ENCODE peak calls at places on chromosomes 2 and 18, in nine cellular contexts. E is endothelial cell of umbilical vein, I is PC-3, L is neuronal stem cell, P is IMR-90, S is hepatocyte, G is H9, W is SK-N-SH, Q is OCI-LY7. B is an unnamed sample. For H3K4me1, the result is how much of the 10 kb centered on the place peaks cover.

GRCh38 chr2:204967199-204967995 is 422.1 kb downstream of the PARD3B start:
- DNase-seq in L (no peak), E (peak), Q (no peak), G (no peak), P (no peak), S (no peak), W (peak), I (no peak), B (no peak)

GRCh38 chr2:235527806-235528480 is 34.1 kb downstream of the AGAP1 start:
- DNase-seq in E (no peak), G (no peak), I (peak), L (no peak), P (peak), S (no peak), Q (no peak), W (no peak), B (no peak)

GRCh38 chr2:554444-554843 is 122.8 kb downstream of the TMEM18 start:
- DNase-seq in Q (no peak), L (no peak), G (no peak), I (no peak), P (no peak), E (no peak), W (peak), S (no peak), B (no peak)

GRCh38 chr18:69626643-69627242 is 226.1 kb downstream of the DOK6 start:
- DNase-seq in I (no peak), Q (no peak), P (peak), W (no peak), E (no peak), G (no peak), S (no peak), L (no peak), B (no peak)

GRCh38 chr2:3007135-3007534 is 370.5 kb downstream of the EIPR1 start:
- DNase-seq in I (no peak), E (no peak), S (no peak), P (no peak), G (no peak), W (no peak), L (no peak), Q (no peak), B (no peak)

GRCh38 chr18:59140287-59140885 is 702 bp downstream of the SEC11C start:
- DNase-seq in P (peak), S (peak), G (peak), W (no peak), L (peak), E (peak), Q (no peak), I (peak), B (peak)

GRCh38 chr2:100453853-100454252 is 16.4 kb upstream of the NMS start:
- DNase-seq in S (no peak), P (no peak), L (no peak), I (no peak), Q (no peak), W (no peak), G (no peak), E (no peak), B (no peak)

GRCh38 chr2:55169915-55170314 is 62.2 kb downstream of the CLHC1 start:
- DNase-seq in S (no peak), E (no peak), L (no peak), Q (no peak), G (no peak), I (no peak), W (no peak), P (no peak), B (no peak)

GRCh38 chr18:46867471-46868170 is 49.7 kb downstream of the PIAS2 start:
- DNase-seq in L (no peak), I (no peak), S (no peak), E (no peak), W (no peak), P (no peak), Q (no peak), G (no peak), B (no peak)

GRCh38 chr2:46979611-46980010 is 64.0 kb upstream of the MCFD2 start:
- DNase-seq in E (no peak), I (no peak), S (no peak), G (no peak), Q (no peak), W (no peak), P (no peak), L (no peak), B (peak)

GRCh38 chr2:19359456-19359855 is 1.0 kb upstream of the OSR1 start:
- DNase-seq in I (peak), W (peak), P (no peak), Q (no peak), S (no peak), E (no peak), L (no peak), G (no peak), B (no peak)

GRCh38 chr2:73214120-73215035 is at the start of gene SMYD5:
- DNase-seq in Q (peak), P (peak), I (peak), S (peak), W (peak), G (peak), L (peak), E (peak), B (peak)

GRCh38 chr2:233460726-233461431 is 105.7 kb downstream of the USP40 start:
- DNase-seq in L (no peak), W (no peak), Q (no peak), E (no peak), S (no peak), P (no peak), G (no peak), I (no peak), B (no peak)

GRCh38 chr18:48007381-48007780 is 76.9 kb upstream of the SMAD2 start:
- DNase-seq in I (no peak), S (no peak), E (no peak), Q (no peak), L (no peak), P (no peak), G (no peak), W (no peak), B (no peak)

GRCh38 chr2:132830321-132830720 is 160.3 kb upstream of the LYPD1 start:
- DNase-seq in L (no peak), I (no peak), P (no peak), Q (no peak), S (no peak), G (no peak), W (no peak), E (no peak), B (no peak)

GRCh38 chr18:11108956-11109355 is 40.4 kb downstream of the PIEZO2 start:
- DNase-seq in G (no peak), L (no peak), S (no peak), E (no peak), I (no peak), P (no peak), Q (no peak), W (no peak), B (no peak)

GRCh38 chr2:74390601-74391000 is 10.5 kb upstream of the DCTN1 start:
- DNase-seq in G (no peak), P (no peak), S (no peak), Q (no peak), L (no peak), W (no peak), E (no peak), I (no peak), B (peak)

GRCh38 chr2:219229375-219230200 is at the start of the genes ANKZF1 and ATG9A:
- DNase-seq in Q (peak), G (peak), S (peak), L (peak), I (peak), E (peak), W (peak), P (peak), B (peak)

GRCh38 chr2:152546230-152546837 is 170.9 kb downstream of the PRPF40A start:
- DNase-seq in I (no peak), S (peak), P (peak), W (no peak), Q (no peak), E (no peak), G (no peak), L (no peak), B (no peak)

GRCh38 chr2:174633621-174633927 is 36.0 kb upstream of the WIPF1 start:
- DNase-seq in P (no peak), G (no peak), E (peak), I (no peak), L (no peak), W (no peak), S (peak), Q (peak), B (peak)

GRCh38 chr2:62038980-62039771 is 133.7 kb downstream of the COMMD1 start:
- DNase-seq in W (no peak), P (peak), E (no peak), L (no peak), Q (peak), G (no peak), I (peak), S (no peak), B (peak)

GRCh38 chr2:212364586-212364985 is 174.0 kb downstream of the ERBB4 start:
- DNase-seq in E (no peak), L (no peak), P (no peak), Q (no peak), S (no peak), I (no peak), W (no peak), G (no peak), B (no peak)

GRCh38 chr2:212359425-212360067 is 179.1 kb downstream of the ERBB4 start:
- DNase-seq in Q (no peak), I (no peak), L (no peak), W (peak), G (no peak), P (no peak), E (no peak), S (peak), B (no peak)

GRCh38 chr2:212360068-212360460 is 178.5 kb downstream of the ERBB4 start:
- DNase-seq in P (no peak), W (no peak), Q (no peak), L (no peak), S (no peak), I (no peak), E (no peak), G (no peak), B (no peak)

GRCh38 chr2:212364106-212364505 is 174.5 kb downstream of the ERBB4 start:
- DNase-seq in L (no peak), S (no peak), W (no peak), Q (no peak), I (peak), P (no peak), G (no peak), E (peak), B (no peak)

GRCh38 chr2:212361174-212361756 is 177.3 kb downstream of the ERBB4 start:
- DNase-seq in S (no peak), W (no peak), P (no peak), Q (no peak), G (no peak), E (no peak), L (no peak), I (no peak), B (no peak)
- H2AFZ ChIP-seq in S (no peak), W (no peak), P (no peak), Q (no peak), G (no peak), E (no peak), L (peak), I (no peak), B (no peak)

GRCh38 chr18:78981652-78981955 is 2.0 kb downstream of the SALL3 start:
- DNase-seq in W (no peak), S (no peak), P (no peak), Q (no peak), G (no peak), I (no peak), L (no peak), E (no peak), B (no peak)
- H3K4me1 ChIP-seq in W (under half), S (under half), P (under half), Q (under half), G (under half), I (under half), L (under half), E (under half), B (under half)

DNA sequence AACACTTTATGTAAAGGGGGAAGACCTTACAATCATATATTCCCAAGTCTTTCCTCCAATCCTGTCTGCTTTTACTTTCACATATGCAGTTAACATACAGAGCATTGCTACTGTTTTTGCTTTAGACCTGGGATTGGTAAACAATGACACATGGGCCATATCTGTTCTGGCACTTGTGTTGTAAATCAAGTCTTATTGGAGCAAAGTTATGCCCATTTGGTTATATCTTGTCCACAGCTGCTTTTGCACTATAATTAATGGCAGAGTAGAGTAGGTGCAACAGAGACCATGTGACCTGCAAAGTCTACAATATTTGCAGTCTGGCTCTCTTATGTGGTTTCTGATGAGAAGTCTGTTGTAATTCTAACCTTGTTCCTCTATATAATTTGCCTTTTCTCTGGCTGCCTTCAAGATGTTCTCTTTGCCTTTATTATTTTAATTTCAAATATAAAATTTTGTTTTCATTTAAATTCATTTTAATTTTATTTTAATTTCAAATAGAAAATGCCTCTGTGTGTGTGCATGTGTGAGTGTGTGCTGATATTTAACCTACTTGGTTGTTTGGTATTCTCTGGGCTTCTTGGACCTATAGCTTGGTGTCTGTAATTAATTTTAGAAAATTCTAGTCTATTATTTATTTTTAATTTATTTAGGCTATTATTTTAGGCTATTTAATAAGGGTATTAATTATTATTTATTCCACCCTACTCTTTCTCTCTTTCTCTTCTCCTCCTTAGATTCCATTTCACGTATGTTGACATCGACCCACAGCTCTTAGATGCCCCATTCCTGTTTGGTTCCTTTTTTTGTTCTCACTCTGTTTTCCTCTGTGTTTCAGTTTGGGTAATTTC is 16.8 kb upstream of the LPIN1 start:
- DNase-seq in L (no peak), S (no peak), E (no peak), Q (no peak), W (no peak), I (no peak), G (no peak), P (no peak), B (no peak)
- H3K4me2 ChIP-seq in L (no peak), S (no peak), E (no peak), Q (no peak), W (no peak), I (no peak), G (no peak), P (no peak), B (no peak)

GRCh38 chr18:23981369-23981768 is 33.2 kb upstream of the TTC39C start:
- DNase-seq in I (no peak), L (no peak), P (no peak), W (no peak), S (no peak), E (no peak), G (no peak), Q (peak), B (no peak)
- H2AFZ ChIP-seq in I (no peak), L (peak), P (peak), W (peak), S (no peak), E (no peak), G (no peak), Q (no peak), B (no peak)

DNA sequence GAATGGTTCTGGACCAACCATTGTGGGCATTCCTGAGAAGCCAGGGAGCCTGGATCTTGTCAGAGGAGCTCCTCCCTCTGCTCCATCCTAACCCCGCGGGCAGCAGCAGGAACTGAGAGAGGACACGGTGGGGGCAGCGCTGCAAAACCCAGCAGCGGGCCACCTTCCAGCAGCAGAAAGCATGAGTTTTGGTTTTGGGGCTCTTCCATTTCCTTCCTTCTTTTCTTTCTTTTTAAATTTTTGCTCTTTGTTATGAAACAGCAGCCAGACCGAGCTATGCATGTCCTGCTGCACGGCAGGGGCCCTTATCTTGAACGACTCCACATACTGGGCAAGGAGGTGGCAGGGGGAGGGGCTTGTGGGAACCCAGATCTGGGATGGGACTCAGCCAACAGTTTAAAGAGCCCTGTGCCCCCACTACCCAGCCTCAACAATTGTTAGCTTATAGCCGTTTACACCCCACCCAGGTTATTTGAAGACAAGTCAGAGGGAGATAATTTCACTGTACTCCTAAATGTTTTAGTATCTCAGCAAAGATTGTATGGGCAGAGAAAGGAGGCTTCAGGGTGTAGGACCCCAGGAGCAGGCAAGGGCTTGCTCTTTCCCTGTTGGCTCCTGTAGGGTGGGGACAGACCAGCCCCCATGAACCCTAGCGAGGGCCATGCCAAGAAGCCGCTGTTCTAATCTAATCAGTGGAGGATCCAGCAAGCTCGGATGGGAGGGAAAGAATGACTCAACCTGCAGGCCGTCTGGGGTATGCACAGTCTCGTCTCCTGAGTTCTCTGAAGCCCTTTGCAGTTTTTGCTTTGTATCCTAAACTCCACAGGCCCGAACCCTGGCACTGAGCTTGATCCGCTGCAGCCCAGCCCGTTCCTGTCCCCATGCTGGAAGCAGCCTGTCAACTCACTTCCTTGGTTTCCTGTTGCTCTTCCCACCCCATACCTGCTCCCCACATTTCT is 75.3 kb downstream of the LRRFIP1 start:
- DNase-seq in E (peak), W (peak), S (peak), Q (no peak), P (peak), I (no peak), L (no peak), G (peak), B (no peak)
- H3K4me1 ChIP-seq in E (half or more), W (half or more), S (half or more), Q (half or more), P (half or more), I (under half), L (under half), G (under half), B (under half)

DNA sequence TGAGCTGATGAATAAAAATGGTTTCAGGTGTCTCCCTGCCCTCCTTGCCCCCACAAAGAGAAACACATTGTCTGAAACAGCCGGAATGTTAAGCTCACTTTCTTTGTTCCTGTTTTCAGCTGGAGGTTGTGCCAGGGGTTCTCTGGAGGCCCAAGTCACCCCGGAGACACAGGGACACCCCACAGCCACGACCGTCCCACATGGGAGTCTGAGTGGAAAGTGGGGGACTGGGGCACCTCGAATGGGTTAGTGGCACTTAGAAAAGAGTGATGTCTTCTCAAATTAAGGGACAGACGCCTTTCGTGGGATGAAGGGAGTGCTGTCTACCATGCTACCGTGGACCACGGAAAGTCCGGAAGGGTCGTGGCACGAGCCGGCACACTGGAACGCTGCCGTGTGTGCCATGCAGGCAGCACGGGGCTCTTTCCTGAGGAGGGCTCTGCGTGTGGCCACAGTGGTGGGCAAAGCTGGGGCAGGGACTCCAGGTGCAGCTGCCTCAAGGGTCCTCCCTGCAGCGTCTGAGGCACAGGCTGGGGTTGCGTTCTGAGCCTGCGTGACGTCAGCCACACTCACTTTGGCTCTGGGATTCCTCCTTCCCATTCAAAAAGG is 39.4 kb upstream of the CTDP1 start:
- DNase-seq in P (no peak), G (peak), W (no peak), Q (no peak), L (no peak), S (no peak), E (no peak), I (no peak), B (no peak)
- H3K4me2 ChIP-seq in P (no peak), G (no peak), W (no peak), Q (no peak), L (no peak), S (no peak), E (no peak), I (no peak), B (no peak)

GRCh38 chr18:32909798-32910561 is 137.2 kb upstream of the KLHL14 start:
- DNase-seq in S (no peak), W (no peak), L (no peak), E (no peak), Q (peak), P (no peak), I (no peak), G (no peak), B (peak)
- H2AFZ ChIP-seq in S (no peak), W (no peak), L (peak), E (no peak), Q (peak), P (no peak), I (no peak), G (no peak), B (peak)

GRCh38 chr2:42849311-42849710 is 56.9 kb upstream of the HAAO start:
- DNase-seq in S (no peak), P (no peak), W (no peak), L (no peak), Q (no peak), G (no peak), I (no peak), E (no peak), B (no peak)

GRCh38 chr2:42847596-42848151 is 55.3 kb upstream of the HAAO start:
- DNase-seq in S (no peak), I (no peak), W (no peak), G (no peak), L (no peak), Q (no peak), P (no peak), E (no peak), B (no peak)

GRCh38 chr2:42848726-42849290 is 56.4 kb upstream of the HAAO start:
- DNase-seq in G (no peak), W (no peak), P (no peak), E (no peak), I (no peak), S (no peak), L (no peak), Q (no peak), B (no peak)

GRCh38 chr2:42846932-42847595 is 54.7 kb upstream of the HAAO start:
- DNase-seq in P (no peak), W (no peak), S (no peak), E (no peak), I (no peak), L (no peak), G (no peak), Q (no peak), B (no peak)

DNA sequence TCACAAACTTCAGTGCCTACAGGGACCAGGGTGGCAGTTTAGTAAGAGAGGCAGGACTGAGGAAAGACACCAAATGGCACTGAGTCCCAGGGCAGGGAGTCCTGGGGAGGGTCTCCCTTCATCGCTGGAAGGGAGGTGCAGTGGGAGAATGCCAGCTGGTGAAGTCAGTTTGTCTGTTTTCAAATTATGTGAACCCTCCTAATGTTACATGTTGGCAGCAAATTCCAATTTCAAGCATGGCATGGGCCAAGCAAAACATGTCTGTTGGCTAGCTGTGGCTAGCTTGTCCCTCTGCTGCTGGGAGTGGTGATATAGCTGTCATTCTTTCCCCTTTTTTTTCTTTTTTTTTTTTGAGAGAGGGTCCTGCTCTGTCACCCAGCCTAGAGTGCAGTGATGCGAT is 55.9 kb upstream of the HAAO start:
- DNase-seq in G (no peak), L (no peak), W (no peak), S (no peak), E (no peak), P (no peak), Q (no peak), I (no peak), B (no peak)
- H3K4me1 ChIP-seq in G (under half), L (under half), W (under half), S (under half), E (under half), P (under half), Q (under half), I (under half), B (under half)

GRCh38 chr2:38907743-38908562 is 18.3 kb downstream of the ARHGEF33 start:
- DNase-seq in S (no peak), W (no peak), G (no peak), P (no peak), E (no peak), L (no peak), Q (no peak), I (peak), B (no peak)
- H3K4me2 ChIP-seq in S (no peak), W (no peak), G (no peak), P (no peak), E (no peak), L (no peak), Q (no peak), I (no peak), B (no peak)

GRCh38 chr2:126664234-126664633 is 8.3 kb downstream of the GYPC start:
- DNase-seq in S (no peak), L (no peak), G (no peak), Q (peak), W (no peak), P (no peak), E (no peak), I (no peak), B (peak)
- H2AFZ ChIP-seq in S (no peak), L (no peak), G (no peak), Q (no peak), W (no peak), P (no peak), E (no peak), I (no peak), B (no peak)